ENCODE peak calls at places on chromosomes 16 and 17, in seven cellular contexts. E, M, G, S, R, I and J are unnamed samples.

GRCh38 chr16:31128711-31129567 is 6.6 kb downstream of the PRSS8 start:
- DNase-seq in M (no peak), G (no peak), E (no peak), S (no peak), I (no peak), R (no peak), J (no peak)

GRCh38 chr16:86494565-86495356 is 15.6 kb upstream of the FOXF1 start:
- DNase-seq in I (no peak), M (no peak), S (no peak), R (no peak), G (no peak), E (no peak), J (no peak)

GRCh38 chr16:78520470-78520869 is 421.0 kb downstream of the WWOX start:
- DNase-seq in I (no peak), S (no peak), R (no peak), G (no peak), M (no peak), E (no peak), J (no peak)

GRCh38 chr17:33178641-33179040 is 114.5 kb downstream of the ASIC2 start:
- DNase-seq in E (no peak), S (no peak), R (no peak), M (no peak), G (no peak), I (no peak), J (no peak)

GRCh38 chr16:57474671-57475661 is 11.3 kb downstream of the DOK4 start:
- DNase-seq in I (no peak), R (no peak), S (no peak), G (no peak), E (no peak), M (no peak), J (no peak)

GRCh38 chr17:62862251-62862650 is 54.1 kb upstream of the MARCHF10 start:
- DNase-seq in I (no peak), G (no peak), E (no peak), R (no peak), S (peak; percentile 25), M (no peak), J (no peak)

GRCh38 chr17:57663326-57664070 is 81.6 kb downstream of the CCDC182 start:
- DNase-seq in R (no peak), I (no peak), S (no peak), E (no peak), G (no peak), M (no peak), J (peak; percentile 45)

GRCh38 chr17:27559996-27560481 is 70.9 kb upstream of the LGALS9 start:
- DNase-seq in I (no peak), E (no peak), S (no peak), R (no peak), M (peak; percentile 89), G (no peak), J (peak; percentile 38)

GRCh38 chr17:18261146-18261515 is 669 bp downstream of the MIEF2 start:
- DNase-seq in I (peak; percentile 29), E (peak; percentile 27), R (no peak), G (no peak), S (no peak), M (peak; percentile 69), J (no peak)